ENCODE peak calls at places on chromosomes 12 and 14, in nine cellular contexts. Q is A549; W is endothelial cell of umbilical vein; H is colonic mucosa; J is left ventricle myocardium inferior; C is CD4-positive, alpha-beta memory T cell; M is endodermal cell; X is GM23248; Z is body of pancreas. S is an unnamed sample. For H3K9me3, the result is how much of the 10 kb centered on the place peaks cover.

GRCh38 chr14:50339178-50339804 is 27.2 kb downstream of the DMAC2L start:
- DNase-seq in Q (no peak), W (no peak), H (no peak), J (no peak), C (no peak), M (no peak), X (no peak), Z (no peak), S (no peak)

GRCh38 chr14:94079891-94080605 is 954 bp downstream of the DDX24 start:
- DNase-seq in Q (no peak), W (peak), H (no peak), J (no peak), C (peak), M (no peak), X (peak), Z (no peak), S (no peak)

GRCh38 chr12:41992029-41992428 is 152.6 kb downstream of the GXYLT1 start:
- DNase-seq in Q (peak), W (no peak), H (no peak), J (no peak), C (no peak), M (no peak), X (no peak), Z (no peak), S (no peak)

GRCh38 chr12:99906786-99907185 is 78.0 kb downstream of the ANKS1B start:
- DNase-seq in Q (no peak), W (no peak), H (no peak), J (no peak), C (no peak), M (no peak), X (no peak), Z (no peak), S (no peak)

GRCh38 chr14:63421919-63422318 is 103.2 kb upstream of the GPHB5 start:
- DNase-seq in Q (no peak), W (no peak), H (no peak), J (no peak), C (no peak), M (no peak), X (no peak), Z (no peak), S (no peak)

GRCh38 chr12:90010089-90010488 is 301.5 kb upstream of the ATP2B1 start:
- DNase-seq in Q (peak), W (peak), H (no peak), J (no peak), C (no peak), M (peak), X (peak), Z (no peak), S (no peak)

GRCh38 chr12:76156314-76156713 is 71.8 kb upstream of the NAP1L1 start:
- DNase-seq in Q (no peak), W (no peak), H (no peak), J (no peak), C (no peak), M (no peak), X (no peak), Z (no peak), S (no peak)

GRCh38 chr12:106138279-106138645 is 492 bp downstream of the NUAK1 start:
- DNase-seq in Q (no peak), W (no peak), H (no peak), J (no peak), C (no peak), M (peak), X (peak), Z (no peak), S (no peak)

GRCh38 chr14:86852530-86852929 is 1140.5 kb downstream of the GALC start:
- DNase-seq in Q (no peak), W (no peak), H (no peak), J (no peak), C (no peak), M (no peak), X (no peak), Z (no peak), S (no peak)

GRCh38 chr12:43621262-43621661 is 69.3 kb upstream of the ADAMTS20 start:
- DNase-seq in Q (no peak), W (no peak), H (no peak), J (no peak), C (no peak), M (peak), X (no peak), Z (no peak), S (no peak)

GRCh38 chr12:88208661-88209060 is 66.6 kb downstream of the TMTC3 start:
- DNase-seq in Q (no peak), W (no peak), H (no peak), J (no peak), C (no peak), M (no peak), X (no peak), Z (no peak), S (no peak)

GRCh38 chr12:104578453-104578852 is 121.7 kb downstream of the CHST11 start:
- DNase-seq in Q (peak), W (no peak), H (no peak), J (no peak), C (no peak), M (peak), X (peak), Z (no peak), S (no peak)

GRCh38 chr14:25351269-25351668 is 301.3 kb upstream of the STXBP6 start:
- DNase-seq in Q (no peak), W (no peak), H (no peak), J (no peak), C (no peak), M (no peak), X (peak), Z (no peak), S (no peak)

GRCh38 chr12:49537709-49538601 is 875 bp upstream of the KCNH3 start:
- DNase-seq in Q (no peak), W (no peak), H (no peak), J (no peak), C (peak), M (peak), X (peak), Z (no peak), S (peak)

GRCh38 chr12:42932937-42933336 is 343.4 kb upstream of the PRICKLE1 start:
- DNase-seq in Q (no peak), W (no peak), H (no peak), J (no peak), C (no peak), M (no peak), X (no peak), Z (no peak), S (no peak)

GRCh38 chr14:69675246-69675583 is 63.8 kb downstream of the SUSD6 start:
- DNase-seq in Q (no peak), W (no peak), H (no peak), J (peak), C (no peak), M (no peak), X (peak), Z (peak), S (no peak)

GRCh38 chr12:3655331-3655900 is 97.5 kb downstream of the CRACR2A start:
- DNase-seq in Q (peak), W (peak), H (no peak), J (no peak), C (no peak), M (peak), X (peak), Z (no peak), S (no peak)

GRCh38 chr14:22748691-22749090 is 17.8 kb upstream of the OXA1L start:
- DNase-seq in Q (no peak), W (no peak), H (no peak), J (no peak), C (no peak), M (no peak), X (no peak), Z (no peak), S (no peak)

GRCh38 chr12:115355301-115355700 is 671.3 kb upstream of the TBX3 start:
- DNase-seq in Q (no peak), W (no peak), H (no peak), J (no peak), C (no peak), M (no peak), X (peak), Z (no peak), S (no peak)

GRCh38 chr12:88420460-88420859 is 159.8 kb downstream of the KITLG start:
- DNase-seq in Q (peak), W (no peak), H (no peak), J (no peak), C (no peak), M (no peak), X (peak), Z (no peak), S (no peak)

GRCh38 chr12:55797068-55797467 is 20.5 kb downstream of the SARNP start:
- DNase-seq in Q (peak), W (peak), H (no peak), J (no peak), C (peak), M (peak), X (peak), Z (peak), S (no peak)

GRCh38 chr12:6942331-6942665 is 1.3 kb upstream of the RNU7-1 start:
- DNase-seq in Q (no peak), W (no peak), H (no peak), J (no peak), C (no peak), M (no peak), X (no peak), Z (no peak), S (no peak)

GRCh38 chr14:104750658-104751057 is 2.3 kb upstream of the SIVA1 start:
- DNase-seq in Q (peak), W (no peak), H (no peak), J (no peak), C (no peak), M (no peak), X (no peak), Z (no peak), S (no peak)

GRCh38 chr12:27343255-27344000 is 10.8 kb downstream of the BMAL2 start:
- DNase-seq in Q (peak), W (peak), H (no peak), J (no peak), C (no peak), M (no peak), X (peak), Z (no peak), S (no peak)

GRCh38 chr12:87233636-87234035 is 795.6 kb downstream of the C12orf50 start:
- DNase-seq in Q (no peak), W (no peak), H (no peak), J (no peak), C (no peak), M (no peak), X (no peak), Z (no peak), S (no peak)

GRCh38 chr12:9347328-9348127 is 139.3 kb upstream of the PZP start:
- DNase-seq in Q (no peak), W (no peak), H (no peak), J (no peak), C (no peak), M (peak), X (peak), Z (no peak), S (no peak)

GRCh38 chr14:89418452-89418851 is 1.4 kb upstream of the FOXN3 start:
- DNase-seq in Q (no peak), W (no peak), H (no peak), J (no peak), C (no peak), M (no peak), X (peak), Z (no peak), S (no peak)

GRCh38 chr12:115257791-115258190 is 573.8 kb upstream of the TBX3 start:
- DNase-seq in Q (no peak), W (no peak), H (no peak), J (no peak), C (no peak), M (no peak), X (peak), Z (no peak), S (no peak)

GRCh38 chr12:57429473-57430116 is 1.2 kb downstream of the R3HDM2 start:
- DNase-seq in Q (peak), W (no peak), H (no peak), J (no peak), C (no peak), M (peak), X (peak), Z (no peak), S (no peak)

GRCh38 chr14:97408937-97409860 is 612.0 kb downstream of the VRK1 start:
- DNase-seq in Q (no peak), W (no peak), H (no peak), J (no peak), C (peak), M (peak), X (no peak), Z (no peak), S (no peak)

GRCh38 chr14:74737753-74738325 is 24.9 kb downstream of the FCF1 start:
- DNase-seq in Q (peak), W (no peak), H (no peak), J (no peak), C (no peak), M (no peak), X (peak), Z (no peak), S (no peak)

GRCh38 chr14:74735113-74735512 is 22.2 kb downstream of the FCF1 start:
- DNase-seq in Q (no peak), W (no peak), H (no peak), J (no peak), C (no peak), M (no peak), X (no peak), Z (no peak), S (no peak)

DNA sequence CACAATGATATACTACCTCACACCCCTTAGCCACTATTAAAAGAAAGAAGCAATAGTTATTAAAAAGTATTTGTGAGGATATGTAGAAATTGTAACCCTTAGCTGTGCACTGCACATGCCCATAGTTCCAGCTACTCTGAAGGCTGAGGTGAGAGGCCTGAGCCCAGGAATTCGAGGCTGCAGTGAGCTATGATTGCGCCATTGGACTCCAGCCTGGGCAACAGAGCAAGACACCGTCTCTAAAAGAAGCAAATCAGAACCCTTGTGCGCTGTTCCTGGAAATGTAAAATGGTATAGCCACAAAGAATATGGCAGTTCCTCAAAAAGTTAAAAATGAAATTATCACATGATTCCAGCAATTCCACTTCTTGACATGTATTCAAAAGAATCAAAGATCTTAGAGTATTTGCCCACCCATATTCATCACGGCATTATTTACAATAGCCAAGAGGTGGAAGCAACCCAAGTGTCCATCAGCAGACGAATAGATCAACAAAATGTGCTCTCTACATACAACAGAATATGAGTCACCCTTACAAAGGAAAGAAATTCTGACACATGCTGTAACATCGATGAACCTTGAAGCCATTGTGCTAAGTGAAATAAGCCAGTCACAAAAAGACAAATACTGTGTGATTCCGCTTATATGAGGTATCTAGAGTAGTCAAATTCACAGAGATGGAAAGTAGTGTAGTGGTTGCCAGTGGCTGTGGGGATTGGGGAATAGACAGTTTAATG is 23.7 kb upstream of the YLPM1 start:
- DNase-seq in Q (peak), W (no peak), H (no peak), J (no peak), C (no peak), M (no peak), X (peak), Z (no peak), S (no peak)
- H3K9me3 ChIP-seq in Q (under half), W (under half), H (under half), J (under half), C (under half), M (under half), X (under half), Z (under half), S (under half)

GRCh38 chr14:105891631-105892452 is 365.5 kb downstream of the TMEM121 start:
- DNase-seq in Q (no peak), W (no peak), H (no peak), J (peak), C (no peak), M (peak), X (no peak), Z (no peak), S (peak)
- H3K9me3 ChIP-seq in Q (under half), W (under half), H (under half), J (under half), C (under half), M (under half), X (under half), Z (under half), S (under half)

GRCh38 chr14:106792543-106792942 is 1266.2 kb downstream of the TMEM121 start:
- DNase-seq in Q (no peak), W (no peak), H (no peak), J (no peak), C (no peak), M (no peak), X (no peak), Z (no peak), S (no peak)

GRCh38 chr14:106786697-106787096 is 1260.3 kb downstream of the TMEM121 start:
- DNase-seq in Q (no peak), W (no peak), H (no peak), J (no peak), C (no peak), M (no peak), X (no peak), Z (no peak), S (no peak)

GRCh38 chr14:106789318-106789717 is 1262.9 kb downstream of the TMEM121 start:
- DNase-seq in Q (no peak), W (no peak), H (no peak), J (no peak), C (no peak), M (no peak), X (no peak), Z (no peak), S (no peak)

GRCh38 chr14:106790189-106791036 is 1264.0 kb downstream of the TMEM121 start:
- DNase-seq in Q (peak), W (no peak), H (peak), J (peak), C (peak), M (peak), X (peak), Z (peak), S (peak)

DNA sequence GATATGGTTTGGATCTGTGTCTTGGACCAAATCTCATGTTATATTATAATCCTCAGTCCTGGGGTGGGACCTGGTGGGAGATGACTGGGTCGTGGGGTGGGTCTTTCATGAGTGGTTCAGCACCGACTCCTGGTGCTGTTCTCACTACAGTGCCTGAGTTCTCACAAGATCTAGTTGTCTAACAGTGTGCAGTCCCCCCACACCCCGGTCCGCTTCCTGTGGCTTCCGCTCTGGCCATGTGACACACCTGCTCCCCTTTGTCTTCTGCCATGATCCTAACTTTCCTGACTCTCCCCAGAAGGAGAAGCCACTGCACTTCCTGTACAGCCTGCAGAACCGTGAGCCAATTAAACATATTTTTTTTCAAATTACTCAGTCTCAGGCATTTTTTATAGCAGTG is 1262.2 kb downstream of the TMEM121 start:
- DNase-seq in Q (no peak), W (no peak), H (no peak), J (no peak), C (no peak), M (no peak), X (no peak), Z (no peak), S (no peak)
- H3K9me3 ChIP-seq in Q (under half), W (under half), H (under half), J (under half), C (under half), M (half or more), X (under half), Z (under half), S (under half)

GRCh38 chr14:105836160-105836559 is 309.8 kb downstream of the TMEM121 start:
- DNase-seq in Q (no peak), W (no peak), H (no peak), J (no peak), C (no peak), M (no peak), X (no peak), Z (no peak), S (no peak)
- H3K9me3 ChIP-seq in Q (under half), W (under half), H (under half), J (under half), C (under half), M (half or more), X (under half), Z (under half), S (under half)

S was measured in T-helper 17 cell.